ENCODE peak calls at places on chromosomes 11 and 22, in ten cellular contexts. One of them, this sample, is unnamed. For H3K4me1, the result is how much of the 10 kb centered on the place peaks cover.

GRCh38 chr22:41344189-41344788 is 37.5 kb upstream of the TEF start:
- DNase-seq in esophagus squamous epithelium: no peak
- DNase-seq in IMR-90: no peak
- DNase-seq in A549: no peak
- DNase-seq in spleen: no peak
- DNase-seq in adrenal gland: no peak
- DNase-seq in body of pancreas: no peak
- DNase-seq in heart left ventricle: no peak
- DNase-seq in ovary: no peak
- DNase-seq in K562: no peak
- DNase-seq in this sample: no peak

GRCh38 chr11:72776844-72777754 is 16.7 kb downstream of the STARD10 start:
- DNase-seq in esophagus squamous epithelium: no peak
- DNase-seq in IMR-90: no peak
- DNase-seq in A549: no peak
- DNase-seq in spleen: peak
- DNase-seq in adrenal gland: peak
- DNase-seq in body of pancreas: peak
- DNase-seq in heart left ventricle: peak
- DNase-seq in ovary: no peak
- DNase-seq in K562: peak
- DNase-seq in this sample: no peak

GRCh38 chr22:36822581-36822980 is 5.7 kb upstream of the PVALB start:
- DNase-seq in esophagus squamous epithelium: no peak
- DNase-seq in IMR-90: no peak
- DNase-seq in A549: no peak
- DNase-seq in spleen: no peak
- DNase-seq in adrenal gland: no peak
- DNase-seq in body of pancreas: no peak
- DNase-seq in heart left ventricle: no peak
- DNase-seq in ovary: no peak
- DNase-seq in K562: no peak
- DNase-seq in this sample: no peak

GRCh38 chr11:110518809-110519514 is 89.2 kb downstream of the FDX1 start:
- DNase-seq in esophagus squamous epithelium: no peak
- DNase-seq in IMR-90: no peak
- DNase-seq in A549: no peak
- DNase-seq in spleen: no peak
- DNase-seq in adrenal gland: no peak
- DNase-seq in body of pancreas: no peak
- DNase-seq in heart left ventricle: no peak
- DNase-seq in ovary: no peak
- DNase-seq in K562: no peak
- DNase-seq in this sample: no peak

GRCh38 chr11:7353100-7353499 is 101.4 kb downstream of the SYT9 start:
- DNase-seq in esophagus squamous epithelium: no peak
- DNase-seq in IMR-90: no peak
- DNase-seq in A549: peak
- DNase-seq in spleen: no peak
- DNase-seq in adrenal gland: no peak
- DNase-seq in body of pancreas: no peak
- DNase-seq in heart left ventricle: no peak
- DNase-seq in ovary: no peak
- DNase-seq in K562: peak
- DNase-seq in this sample: no peak

GRCh38 chr11:122882809-122883681 is 486 bp downstream of the JHY start:
- DNase-seq in esophagus squamous epithelium: no peak
- DNase-seq in IMR-90: peak
- DNase-seq in A549: peak
- DNase-seq in spleen: peak
- DNase-seq in adrenal gland: peak
- DNase-seq in body of pancreas: peak
- DNase-seq in heart left ventricle: peak
- DNase-seq in ovary: peak
- DNase-seq in K562: no peak
- DNase-seq in this sample: peak

GRCh38 chr11:73521621-73522020 is 76.3 kb downstream of the FAM168A start:
- DNase-seq in esophagus squamous epithelium: no peak
- DNase-seq in IMR-90: peak
- DNase-seq in A549: no peak
- DNase-seq in spleen: no peak
- DNase-seq in adrenal gland: no peak
- DNase-seq in body of pancreas: no peak
- DNase-seq in heart left ventricle: no peak
- DNase-seq in ovary: no peak
- DNase-seq in K562: no peak
- DNase-seq in this sample: no peak

GRCh38 chr11:94457118-94458029 is 36.3 kb downstream of the MRE11 start:
- DNase-seq in esophagus squamous epithelium: no peak
- DNase-seq in IMR-90: peak
- DNase-seq in A549: no peak
- DNase-seq in spleen: no peak
- DNase-seq in adrenal gland: no peak
- DNase-seq in body of pancreas: no peak
- DNase-seq in heart left ventricle: no peak
- DNase-seq in ovary: no peak
- DNase-seq in K562: peak
- DNase-seq in this sample: no peak

GRCh38 chr11:14396289-14396688 is 37.3 kb upstream of the RRAS2 start:
- DNase-seq in esophagus squamous epithelium: no peak
- DNase-seq in IMR-90: no peak
- DNase-seq in A549: no peak
- DNase-seq in spleen: no peak
- DNase-seq in adrenal gland: no peak
- DNase-seq in body of pancreas: no peak
- DNase-seq in heart left ventricle: no peak
- DNase-seq in ovary: no peak
- DNase-seq in K562: no peak
- DNase-seq in this sample: no peak

DNA sequence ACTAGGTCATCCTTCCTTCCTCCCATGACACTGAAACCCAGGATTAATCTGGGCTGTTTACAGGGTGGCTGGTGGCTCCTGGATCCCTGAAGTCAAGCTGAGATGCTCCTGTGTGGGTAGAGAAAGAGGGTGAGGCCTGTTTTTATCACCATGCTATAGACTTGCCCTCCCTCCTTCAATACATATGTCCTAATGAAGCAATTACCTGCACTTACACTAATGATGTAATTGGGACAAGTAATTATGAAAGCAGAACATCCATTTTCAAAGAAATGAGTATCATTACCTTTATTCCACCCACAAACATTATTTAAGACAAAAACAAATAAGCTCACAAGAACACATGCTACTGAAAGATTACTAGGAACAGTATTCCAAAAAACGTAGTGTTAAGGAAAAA is 64.2 kb upstream of the CHRM4 start:
- DNase-seq in esophagus squamous epithelium: no peak
- DNase-seq in IMR-90: no peak
- DNase-seq in A549: no peak
- DNase-seq in spleen: no peak
- DNase-seq in adrenal gland: no peak
- DNase-seq in body of pancreas: no peak
- DNase-seq in heart left ventricle: no peak
- DNase-seq in ovary: no peak
- DNase-seq in K562: no peak
- DNase-seq in this sample: no peak
- H3K4me3 ChIP-seq in esophagus squamous epithelium: no peak
- H3K4me3 ChIP-seq in IMR-90: no peak
- H3K4me3 ChIP-seq in A549: no peak
- H3K4me3 ChIP-seq in spleen: no peak
- H3K4me3 ChIP-seq in adrenal gland: no peak
- H3K4me3 ChIP-seq in body of pancreas: no peak
- H3K4me3 ChIP-seq in heart left ventricle: no peak
- H3K4me3 ChIP-seq in ovary: no peak
- H3K4me3 ChIP-seq in K562: no peak
- H3K4me3 ChIP-seq in this sample: no peak

GRCh38 chr11:615453-616319 is at the start of gene IRF7:
- DNase-seq in esophagus squamous epithelium: peak
- DNase-seq in IMR-90: peak
- DNase-seq in A549: peak
- DNase-seq in spleen: peak
- DNase-seq in adrenal gland: peak
- DNase-seq in body of pancreas: peak
- DNase-seq in heart left ventricle: peak
- DNase-seq in ovary: peak
- DNase-seq in K562: peak
- DNase-seq in this sample: peak
- TF ChIP-seq POLR2A in esophagus squamous epithelium: peak
- TF ChIP-seq POLR2A in IMR-90: peak
- TF ChIP-seq POLR2A in A549: peak
- TF ChIP-seq POLR2A in spleen: peak
- TF ChIP-seq POLR2A in adrenal gland: peak
- TF ChIP-seq POLR2A in body of pancreas: peak
- TF ChIP-seq POLR2A in heart left ventricle: peak
- TF ChIP-seq POLR2A in ovary: peak
- TF ChIP-seq POLR2A in K562: peak
- TF ChIP-seq POLR2A in this sample: peak

GRCh38 chr11:117826360-117826635 is 1.8 kb upstream of the FXYD2 start:
- DNase-seq in esophagus squamous epithelium: no peak
- DNase-seq in IMR-90: no peak
- DNase-seq in A549: no peak
- DNase-seq in spleen: no peak
- DNase-seq in adrenal gland: no peak
- DNase-seq in body of pancreas: no peak
- DNase-seq in heart left ventricle: no peak
- DNase-seq in ovary: no peak
- DNase-seq in K562: no peak
- DNase-seq in this sample: no peak

GRCh38 chr11:117826832-117827231 is 2.3 kb upstream of the FXYD2 start:
- DNase-seq in esophagus squamous epithelium: no peak
- DNase-seq in IMR-90: no peak
- DNase-seq in A549: no peak
- DNase-seq in spleen: no peak
- DNase-seq in adrenal gland: no peak
- DNase-seq in body of pancreas: peak
- DNase-seq in heart left ventricle: no peak
- DNase-seq in ovary: no peak
- DNase-seq in K562: no peak
- DNase-seq in this sample: peak

GRCh38 chr11:117823941-117824420 is 563 bp downstream of the FXYD2 start:
- DNase-seq in esophagus squamous epithelium: no peak
- DNase-seq in IMR-90: no peak
- DNase-seq in A549: no peak
- DNase-seq in spleen: peak
- DNase-seq in adrenal gland: peak
- DNase-seq in body of pancreas: peak
- DNase-seq in heart left ventricle: peak
- DNase-seq in ovary: peak
- DNase-seq in K562: no peak
- DNase-seq in this sample: peak

GRCh38 chr11:117824571-117825537 is at the start of gene FXYD2:
- DNase-seq in esophagus squamous epithelium: no peak
- DNase-seq in IMR-90: no peak
- DNase-seq in A549: no peak
- DNase-seq in spleen: peak
- DNase-seq in adrenal gland: peak
- DNase-seq in body of pancreas: peak
- DNase-seq in heart left ventricle: peak
- DNase-seq in ovary: peak
- DNase-seq in K562: no peak
- DNase-seq in this sample: peak

DNA sequence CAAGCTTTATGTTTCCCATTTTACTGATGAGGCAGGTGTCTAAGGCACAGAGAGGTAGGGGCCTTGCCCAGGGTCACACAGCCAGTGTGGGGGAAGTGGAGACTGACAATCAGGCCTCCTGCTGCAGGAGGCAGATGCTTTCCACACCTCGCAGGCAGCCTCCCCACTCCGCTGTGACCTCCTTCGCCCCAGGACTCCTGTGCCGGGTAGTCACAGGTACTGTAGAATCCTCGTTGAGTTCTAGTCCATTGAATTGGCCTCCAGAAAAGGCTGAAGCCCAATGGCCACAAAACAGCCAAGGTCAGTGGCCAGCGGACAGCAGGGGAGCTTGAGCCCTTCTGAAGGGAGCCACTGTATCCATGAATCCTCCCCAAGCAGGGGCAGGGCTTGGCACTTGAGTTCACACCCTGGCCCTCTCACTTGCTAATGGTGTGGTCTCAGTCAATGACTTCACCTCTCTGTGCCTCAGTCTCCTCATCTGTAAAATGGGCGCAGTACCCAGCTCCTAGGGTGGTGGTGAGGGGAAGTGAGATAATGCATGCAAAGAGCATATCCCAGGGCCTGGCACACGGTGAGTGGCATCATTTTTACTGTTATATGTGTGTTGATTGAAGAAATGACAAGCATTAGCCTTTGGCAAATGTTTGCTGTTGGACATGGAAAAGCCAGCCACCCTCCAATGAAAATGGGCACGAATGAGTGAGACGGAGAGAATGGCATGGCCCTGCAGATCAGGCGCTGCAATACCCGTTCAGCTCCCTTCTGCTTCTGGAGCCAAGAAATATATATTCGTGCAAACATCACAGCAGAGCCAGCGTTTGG is 1.2 kb upstream of the FXYD2 start:
- DNase-seq in esophagus squamous epithelium: no peak
- DNase-seq in IMR-90: no peak
- DNase-seq in A549: no peak
- DNase-seq in spleen: peak
- DNase-seq in adrenal gland: peak
- DNase-seq in body of pancreas: no peak
- DNase-seq in heart left ventricle: peak
- DNase-seq in ovary: no peak
- DNase-seq in K562: no peak
- DNase-seq in this sample: no peak
- H3K4me1 ChIP-seq in esophagus squamous epithelium: under half
- H3K4me1 ChIP-seq in IMR-90: under half
- H3K4me1 ChIP-seq in A549: half or more
- H3K4me1 ChIP-seq in spleen: half or more
- H3K4me1 ChIP-seq in adrenal gland: under half
- H3K4me1 ChIP-seq in body of pancreas: half or more
- H3K4me1 ChIP-seq in heart left ventricle: under half
- H3K4me1 ChIP-seq in ovary: under half
- H3K4me1 ChIP-seq in K562: under half
- H3K4me1 ChIP-seq in this sample: under half

GRCh38 chr11:68266936-68267880 is 4.6 kb downstream of the C11orf24 start:
- DNase-seq in esophagus squamous epithelium: no peak
- DNase-seq in IMR-90: peak
- DNase-seq in A549: no peak
- DNase-seq in spleen: no peak
- DNase-seq in adrenal gland: no peak
- DNase-seq in body of pancreas: no peak
- DNase-seq in heart left ventricle: no peak
- DNase-seq in ovary: no peak
- DNase-seq in K562: peak
- DNase-seq in this sample: no peak
- H3K4me3 ChIP-seq in esophagus squamous epithelium: no peak
- H3K4me3 ChIP-seq in IMR-90: no peak
- H3K4me3 ChIP-seq in A549: no peak
- H3K4me3 ChIP-seq in spleen: no peak
- H3K4me3 ChIP-seq in adrenal gland: no peak
- H3K4me3 ChIP-seq in body of pancreas: no peak
- H3K4me3 ChIP-seq in heart left ventricle: no peak
- H3K4me3 ChIP-seq in ovary: no peak
- H3K4me3 ChIP-seq in K562: no peak
- H3K4me3 ChIP-seq in this sample: no peak